ENCODE peak calls at places on chromosomes 7 and 10, in ten cellular contexts. J is kidney; G is heart left ventricle; E is left ventricle myocardium inferior; B is CD4-positive, CD25-positive, alpha-beta regulatory T cell; Q is tibial artery; K is esophagus squamous epithelium; P is neuronal stem cell; Y is right cardiac atrium; F is pancreas. S is an unnamed sample.

GRCh38 chr7:82600601-82601000 is 157.0 kb upstream of the CACNA2D1 start:
- DNase-seq in J (no peak), G (no peak), E (no peak), B (no peak), Q (no peak), K (no peak), P (no peak), Y (no peak), F (no peak), S (no peak)

GRCh38 chr10:27188897-27189296 is 33.7 kb downstream of the MASTL start:
- DNase-seq in J (no peak), G (no peak), E (no peak), B (no peak), Q (no peak), K (no peak), P (no peak), Y (no peak), F (no peak), S (no peak)

GRCh38 chr10:1754506-1755177 is 17.3 kb upstream of the ADARB2 start:
- DNase-seq in J (no peak), G (no peak), E (no peak), B (no peak), Q (no peak), K (no peak), P (peak; percentile 38), Y (no peak), F (peak; percentile 15), S (no peak)

GRCh38 chr10:89119651-89120050 is 87.5 kb downstream of the CH25H start:
- DNase-seq in J (no peak), G (no peak), E (no peak), B (no peak), Q (no peak), K (no peak), P (no peak), Y (no peak), F (no peak), S (no peak)

GRCh38 chr10:132571565-132572544 is 34.3 kb downstream of the INPP5A start:
- DNase-seq in J (no peak), G (peak; percentile 61), E (no peak), B (no peak), Q (peak; percentile 84), K (no peak), P (peak; percentile 15), Y (peak; percentile 63), F (peak; percentile 77), S (no peak)

GRCh38 chr7:25926009-25926408 is 226.0 kb upstream of the NFE2L3 start:
- DNase-seq in J (no peak), G (no peak), E (no peak), B (no peak), Q (no peak), K (no peak), P (no peak), Y (no peak), F (peak; percentile 39), S (no peak)

GRCh38 chr7:128190051-128190640 is 50.9 kb upstream of the LEP start:
- DNase-seq in J (no peak), G (no peak), E (no peak), B (no peak), Q (no peak), K (no peak), P (no peak), Y (no peak), F (no peak), S (no peak)

GRCh38 chr7:33040803-33041516 is 21.6 kb downstream of the NT5C3A start:
- DNase-seq in J (no peak), G (peak; percentile 19), E (no peak), B (peak; percentile 81), Q (no peak), K (peak; percentile 8), P (no peak), Y (no peak), F (peak; percentile 45), S (peak; percentile 34)

GRCh38 chr10:118569882-118570252 is 25.6 kb downstream of the PRLHR start:
- DNase-seq in J (no peak), G (no peak), E (no peak), B (no peak), Q (no peak), K (no peak), P (no peak), Y (no peak), F (no peak), S (no peak)

GRCh38 chr10:38119038-38119437 is 24.9 kb downstream of the ZNF37A start:
- DNase-seq in J (no peak), G (no peak), E (no peak), B (no peak), Q (no peak), K (no peak), P (no peak), Y (no peak), F (no peak), S (no peak)

GRCh38 chr10:38118072-38118807 is 24.1 kb downstream of the ZNF37A start:
- DNase-seq in J (no peak), G (no peak), E (no peak), B (no peak), Q (no peak), K (no peak), P (no peak), Y (no peak), F (no peak), S (no peak)
- H3K9me3 ChIP-seq in J (peaks cover 55% of the 10 kb centered on the region), G (peaks cover 100% of the 10 kb centered on the region), E (peaks cover 100% of the 10 kb centered on the region), B (peaks cover 94% of the 10 kb centered on the region), Q (peaks cover 96% of the 10 kb centered on the region), K (peaks cover 99% of the 10 kb centered on the region), P (peaks cover 37% of the 10 kb centered on the region), Y (peaks cover 26% of the 10 kb centered on the region), F (peaks cover 20% of the 10 kb centered on the region), S (peaks cover 70% of the 10 kb centered on the region)

DNA sequence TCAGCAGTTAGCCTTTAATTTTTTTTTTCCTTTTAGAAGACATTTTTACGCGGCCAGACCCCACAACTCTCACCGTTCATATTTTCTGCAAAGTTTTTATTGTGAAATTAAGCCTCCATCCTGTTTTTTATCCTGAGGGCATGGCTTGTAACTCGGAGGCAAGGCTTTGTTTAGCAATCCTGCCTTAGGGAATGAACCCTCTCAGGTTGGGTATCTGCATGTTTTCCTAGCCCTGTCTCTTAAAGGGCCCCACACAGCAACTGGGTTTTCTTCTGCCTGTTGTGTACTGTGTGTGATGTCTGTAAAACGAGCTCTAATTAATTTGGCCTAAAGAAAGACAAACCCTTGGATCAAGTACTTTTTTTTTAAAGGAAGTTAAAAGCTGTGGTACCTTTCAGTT is 130.2 kb upstream of the COBL start:
- DNase-seq in J (no peak), G (no peak), E (no peak), B (no peak), Q (no peak), K (no peak), P (no peak), Y (no peak), F (no peak), S (no peak)
- H3K9me3 ChIP-seq in J (no peaks in the 10 kb centered on the region), G (no peaks in the 10 kb centered on the region), E (peaks cover 7% of the 10 kb centered on the region), B (no peaks in the 10 kb centered on the region), Q (no peaks in the 10 kb centered on the region), K (no peaks in the 10 kb centered on the region), P (peaks cover 7% of the 10 kb centered on the region), Y (no peaks in the 10 kb centered on the region), F (no peaks in the 10 kb centered on the region), S (no peaks in the 10 kb centered on the region)

GRCh38 chr7:101846800-101847538 is 29.5 kb downstream of the CUX1 start:
- DNase-seq in J (no peak), G (no peak), E (no peak), B (no peak), Q (no peak), K (no peak), P (no peak), Y (no peak), F (no peak), S (no peak)

GRCh38 chr7:101841328-101841727 is 23.9 kb downstream of the CUX1 start:
- DNase-seq in J (no peak), G (no peak), E (no peak), B (no peak), Q (no peak), K (no peak), P (no peak), Y (no peak), F (no peak), S (no peak)

GRCh38 chr7:101848168-101848951 is 30.9 kb downstream of the CUX1 start:
- DNase-seq in J (no peak), G (no peak), E (no peak), B (no peak), Q (no peak), K (no peak), P (no peak), Y (no peak), F (no peak), S (no peak)

GRCh38 chr7:101843293-101844271 is 26.2 kb downstream of the CUX1 start:
- DNase-seq in J (no peak), G (no peak), E (no peak), B (no peak), Q (no peak), K (no peak), P (no peak), Y (no peak), F (no peak), S (no peak)

GRCh38 chr7:101846006-101846405 is 28.6 kb downstream of the CUX1 start:
- DNase-seq in J (no peak), G (no peak), E (no peak), B (no peak), Q (no peak), K (no peak), P (no peak), Y (no peak), F (no peak), S (no peak)
- H3K9me3 ChIP-seq in J (no peaks in the 10 kb centered on the region), G (no peaks in the 10 kb centered on the region), E (peaks cover 8% of the 10 kb centered on the region), B (peaks cover 6% of the 10 kb centered on the region), Q (no peaks in the 10 kb centered on the region), K (no peaks in the 10 kb centered on the region), P (peaks cover 8% of the 10 kb centered on the region), Y (no peaks in the 10 kb centered on the region), F (no peaks in the 10 kb centered on the region), S (peaks cover 7% of the 10 kb centered on the region)

GRCh38 chr7:272631-273030 is 17.3 kb upstream of the FOXL3 start:
- DNase-seq in J (no peak), G (no peak), E (peak; percentile 3), B (no peak), Q (no peak), K (no peak), P (no peak), Y (no peak), F (no peak), S (no peak)

GRCh38 chr7:273327-273726 is 16.6 kb upstream of the FOXL3 start:
- DNase-seq in J (no peak), G (no peak), E (no peak), B (no peak), Q (no peak), K (no peak), P (no peak), Y (no peak), F (no peak), S (no peak)

GRCh38 chr7:276230-276835 is 13.6 kb upstream of the FOXL3 start:
- DNase-seq in J (peak; percentile 45), G (no peak), E (peak; percentile 5), B (no peak), Q (no peak), K (no peak), P (no peak), Y (no peak), F (no peak), S (no peak)

GRCh38 chr7:272108-272615 is 17.8 kb upstream of the FOXL3 start:
- DNase-seq in J (peak; percentile 50), G (no peak), E (peak; percentile 6), B (no peak), Q (no peak), K (no peak), P (no peak), Y (peak; percentile 33), F (no peak), S (no peak)

DNA sequence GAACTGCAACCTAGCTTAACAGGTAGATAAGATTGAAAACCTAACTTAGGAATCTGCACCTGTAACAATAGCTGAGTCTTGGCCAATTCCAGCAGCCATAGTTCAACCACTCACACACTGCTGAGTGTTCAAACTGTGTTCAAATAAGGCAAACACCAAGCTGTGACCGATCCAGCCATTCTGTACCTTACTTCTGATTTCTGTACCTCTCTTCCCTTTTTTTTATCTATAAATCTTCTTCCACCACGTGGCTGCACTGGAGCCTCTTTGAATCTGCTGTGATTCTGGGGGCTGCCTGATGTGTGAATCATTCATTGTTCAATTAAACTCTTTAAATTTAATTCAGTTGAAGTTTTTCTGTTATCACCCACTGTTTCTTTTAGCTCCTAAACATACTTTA is 15.7 kb upstream of the FOXL3 start:
- DNase-seq in J (no peak), G (no peak), E (no peak), B (no peak), Q (no peak), K (no peak), P (no peak), Y (no peak), F (no peak), S (no peak)
- H3K9me3 ChIP-seq in J (no peaks in the 10 kb centered on the region), G (peaks cover 15% of the 10 kb centered on the region), E (peaks cover 34% of the 10 kb centered on the region), B (no peaks in the 10 kb centered on the region), Q (peaks cover 12% of the 10 kb centered on the region), K (peaks cover 3% of the 10 kb centered on the region), P (peaks cover 29% of the 10 kb centered on the region), Y (peaks cover 2% of the 10 kb centered on the region), F (no peaks in the 10 kb centered on the region), S (no peaks in the 10 kb centered on the region)

S was measured in T-helper 17 cell.